ENCODE peak calls at places on chromosomes 12 and 14, in seven cellular contexts. F is lower lobe of right lung, H is right lobe of liver, G is gastrocnemius medialis, Y is psoas muscle, M is A549, C is keratinocyte. O is an unnamed sample. For H3K4me1, the result is how much of the 10 kb centered on the place peaks cover.

GRCh38 chr14:92718659-92719058 is 29.8 kb downstream of the LGMN start:
- DNase-seq in F (no peak), H (no peak), G (no peak), Y (no peak), M (no peak), C (no peak), O (no peak)

GRCh38 chr12:31031951-31032335 is 41.7 kb upstream of the DDX11 start:
- DNase-seq in F (no peak), H (no peak), G (no peak), Y (no peak), M (no peak), C (no peak), O (no peak)

GRCh38 chr12:53601296-53601847 is 24.8 kb downstream of the ATF7 start:
- DNase-seq in F (no peak), H (no peak), G (no peak), Y (no peak), M (no peak), C (no peak), O (no peak)

GRCh38 chr12:55728932-55729591 is at the start of gene CD63:
- DNase-seq in F (peak), H (peak), G (peak), Y (peak), M (peak), C (peak), O (peak)

GRCh38 chr14:63229330-63230059 is 25.3 kb downstream of the RHOJ start:
- DNase-seq in F (no peak), H (no peak), G (no peak), Y (no peak), M (no peak), C (no peak), O (peak)

GRCh38 chr12:68319988-68320623 is 12.1 kb downstream of the MDM1 start:
- DNase-seq in F (no peak), H (no peak), G (no peak), Y (no peak), M (no peak), C (no peak), O (peak)

GRCh38 chr12:41992692-41993215 is 151.9 kb downstream of the GXYLT1 start:
- DNase-seq in F (no peak), H (no peak), G (no peak), Y (no peak), M (no peak), C (no peak), O (no peak)

GRCh38 chr14:34981743-34982420 is 910 bp upstream of the SRP54 start:
- DNase-seq in F (no peak), H (no peak), G (peak), Y (no peak), M (peak), C (no peak), O (no peak)

GRCh38 chr14:59455411-59455810 is 9.8 kb downstream of the GPR135 start:
- DNase-seq in F (no peak), H (no peak), G (no peak), Y (no peak), M (no peak), C (no peak), O (no peak)

GRCh38 chr12:117832459-117833457 is 136.0 kb downstream of the KSR2 start:
- DNase-seq in F (no peak), H (no peak), G (no peak), Y (no peak), M (peak), C (no peak), O (no peak)

GRCh38 chr14:54567224-54567633 is 301 bp downstream of the SAMD4A start:
- DNase-seq in F (no peak), H (peak), G (no peak), Y (no peak), M (peak), C (no peak), O (peak)

GRCh38 chr14:99688210-99688581 is 4.1 kb downstream of the CYP46A1 start:
- DNase-seq in F (no peak), H (no peak), G (no peak), Y (no peak), M (no peak), C (no peak), O (no peak)

GRCh38 chr14:96514694-96515093 is 12.5 kb downstream of the PAPOLA start:
- DNase-seq in F (no peak), H (no peak), G (no peak), Y (no peak), M (no peak), C (no peak), O (no peak)

GRCh38 chr12:114684098-114684869 is at the start of gene TBX3:
- DNase-seq in F (peak), H (peak), G (peak), Y (peak), M (peak), C (peak), O (peak)

GRCh38 chr14:59302313-59302712 is 113.8 kb downstream of the DAAM1 start:
- DNase-seq in F (no peak), H (no peak), G (no peak), Y (no peak), M (no peak), C (no peak), O (no peak)

GRCh38 chr12:81644503-81644902 is 114.6 kb downstream of the PPFIA2 start:
- DNase-seq in F (no peak), H (no peak), G (no peak), Y (no peak), M (peak), C (no peak), O (no peak)

GRCh38 chr14:79028281-79028680 is 858.1 kb downstream of the NRXN3 start:
- DNase-seq in F (no peak), H (no peak), G (no peak), Y (no peak), M (no peak), C (no peak), O (no peak)

GRCh38 chr14:72463291-72463866 is 430.5 kb downstream of the DPF3 start:
- DNase-seq in F (no peak), H (no peak), G (no peak), Y (no peak), M (peak), C (no peak), O (no peak)

GRCh38 chr12:40733871-40734270 is 41.6 kb downstream of the CNTN1 start:
- DNase-seq in F (no peak), H (no peak), G (no peak), Y (no peak), M (no peak), C (no peak), O (no peak)

GRCh38 chr14:92496458-92496857 is 17.1 kb upstream of the RIN3 start:
- DNase-seq in F (no peak), H (no peak), G (no peak), Y (no peak), M (no peak), C (no peak), O (no peak)

GRCh38 chr12:34607520-34608195 is 585.4 kb downstream of the ALG10 start:
- DNase-seq in F (peak), H (peak), G (no peak), Y (no peak), M (no peak), C (no peak), O (no peak)

GRCh38 chr14:106268013-106268727 is 741.8 kb downstream of the TMEM121 start:
- DNase-seq in F (peak), H (no peak), G (no peak), Y (no peak), M (peak), C (no peak), O (no peak)

GRCh38 chr14:100815478-100816285 is 10.2 kb upstream of the MEG3 start:
- DNase-seq in F (no peak), H (no peak), G (no peak), Y (no peak), M (no peak), C (no peak), O (no peak)

GRCh38 chr14:54564799-54565235 is 2.1 kb upstream of the SAMD4A start:
- DNase-seq in F (no peak), H (no peak), G (no peak), Y (no peak), M (peak), C (no peak), O (no peak)

DNA sequence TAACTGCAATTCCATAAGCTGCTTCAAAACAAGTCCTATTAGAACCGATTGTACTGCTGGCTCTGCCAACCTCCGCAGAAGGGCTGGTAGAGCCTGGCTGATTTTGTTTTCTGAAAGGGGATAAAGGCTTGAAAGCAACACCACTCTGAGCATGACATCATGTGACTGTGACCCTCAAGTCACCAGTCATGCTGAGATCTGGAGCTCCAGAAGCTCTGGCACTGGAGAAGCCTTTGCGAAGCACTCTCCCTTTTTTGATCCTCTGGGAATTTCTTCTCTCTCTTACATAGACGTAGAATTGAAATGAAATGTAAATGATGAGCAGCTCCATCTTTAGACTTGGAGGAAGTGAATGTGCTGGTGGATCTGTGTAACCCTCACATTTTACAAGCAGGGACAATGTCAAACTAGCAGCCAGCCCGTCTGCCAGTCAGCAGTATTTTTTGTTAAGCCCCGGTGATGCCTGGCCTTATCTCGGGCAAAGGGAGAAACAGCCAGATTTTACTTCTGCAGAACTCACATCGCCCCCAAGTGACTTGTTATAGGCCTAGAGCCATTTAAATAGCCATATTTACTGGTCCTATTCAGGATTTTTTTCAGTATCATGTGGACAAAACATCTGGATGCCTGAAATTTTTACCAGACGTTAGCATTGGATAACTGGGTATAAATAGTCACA is 112.1 kb upstream of the NPAS3 start:
- DNase-seq in F (no peak), H (no peak), G (no peak), Y (no peak), M (no peak), C (no peak), O (no peak)
- TF ChIP-seq CTCF in F (no peak), H (no peak), G (no peak), Y (no peak), M (no peak), C (no peak), O (peak)

DNA sequence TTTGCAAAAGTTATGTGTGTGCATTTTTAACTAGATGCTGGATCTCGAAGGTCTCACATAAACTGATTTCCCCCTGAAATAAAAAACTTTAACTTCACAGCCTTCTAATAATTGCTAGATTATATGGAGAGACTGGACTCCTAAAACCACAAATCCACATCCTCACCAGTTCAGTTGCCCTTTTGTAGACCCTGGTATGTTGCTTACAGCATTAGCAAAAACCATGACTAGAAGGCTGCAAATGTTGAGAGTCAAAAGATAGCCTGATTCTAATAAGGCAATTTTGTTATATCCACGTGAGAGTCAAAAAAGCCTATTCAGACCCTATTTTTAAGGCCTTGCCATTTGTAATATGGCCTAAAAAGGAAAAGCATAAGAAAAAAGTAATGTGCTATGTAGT is 37.4 kb downstream of the RASSF8 start:
- DNase-seq in F (no peak), H (no peak), G (no peak), Y (no peak), M (no peak), C (no peak), O (no peak)
- H3K4me1 ChIP-seq in F (under half), H (under half), G (half or more), Y (under half), M (under half), C (under half), O (under half)

GRCh38 chr12:5171701-5172100 is 128.0 kb downstream of the KCNA5 start:
- DNase-seq in F (no peak), H (no peak), G (no peak), Y (no peak), M (peak), C (no peak), O (no peak)
- TF ChIP-seq CTCF in F (peak), H (peak), G (peak), Y (peak), M (peak), C (peak), O (peak)

GRCh38 chr12:47752552-47752951 is 6.1 kb downstream of the RAPGEF3 start:
- DNase-seq in F (no peak), H (no peak), G (no peak), Y (no peak), M (no peak), C (peak), O (no peak)
- H3K4me1 ChIP-seq in F (half or more), H (under half), G (under half), Y (under half), M (under half), C (half or more), O (half or more)

DNA sequence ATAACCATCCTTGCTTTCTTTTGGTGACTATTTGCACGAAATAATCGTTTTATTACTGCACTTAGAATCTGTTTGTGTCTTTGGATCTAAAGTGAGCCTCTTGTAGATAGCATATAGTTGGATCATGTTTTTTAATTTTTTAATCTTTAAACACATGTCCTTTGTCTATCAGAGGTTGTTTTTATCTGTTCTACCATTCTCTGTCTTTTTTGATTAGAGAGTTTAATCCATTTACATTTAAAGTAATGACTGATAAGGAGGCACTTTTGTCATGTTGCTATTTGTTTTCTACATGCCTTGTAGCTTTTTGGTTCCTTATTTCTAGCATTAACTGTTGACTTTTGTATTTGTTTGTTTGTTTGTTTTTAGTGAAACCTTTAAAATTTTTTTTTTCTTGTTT is 506.2 kb upstream of the RGS6 start:
- DNase-seq in F (no peak), H (no peak), G (no peak), Y (no peak), M (no peak), C (no peak), O (no peak)
- TF ChIP-seq CTCF in F (no peak), H (no peak), G (no peak), Y (no peak), M (no peak), C (no peak), O (no peak)

DNA sequence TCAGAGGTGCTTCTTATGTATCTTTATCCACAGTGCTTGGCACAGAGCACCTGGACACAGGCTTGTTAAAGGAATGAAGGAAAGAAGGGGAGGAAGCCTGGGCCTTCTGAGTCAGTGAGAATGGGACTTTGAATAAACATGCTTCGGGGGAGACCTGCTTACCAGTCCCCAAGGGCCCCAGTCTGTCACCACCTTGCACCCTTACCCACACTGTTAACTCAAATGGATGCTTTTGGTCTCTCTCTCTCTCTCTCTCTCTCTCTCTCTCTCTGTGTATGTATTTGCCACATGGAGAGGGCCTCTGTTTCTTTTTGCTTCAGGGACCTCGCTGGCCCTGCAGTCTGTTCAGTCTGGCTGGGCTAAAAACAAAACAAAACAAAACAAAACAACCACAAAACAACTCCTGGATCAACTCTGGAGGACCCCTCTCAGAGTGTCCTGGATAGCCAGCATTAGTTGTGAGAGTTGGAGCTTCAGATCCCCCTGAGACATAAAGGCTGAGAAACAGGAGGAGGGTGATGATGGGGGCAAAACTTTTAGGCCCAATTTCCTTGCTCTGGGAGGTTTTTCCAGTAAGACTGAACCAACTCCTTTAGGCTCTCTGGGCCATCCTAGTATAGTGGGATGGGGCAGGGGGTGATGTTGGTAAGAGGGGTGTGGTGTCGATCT is 1.9 kb downstream of the KIF5A start:
- DNase-seq in F (no peak), H (no peak), G (no peak), Y (no peak), M (no peak), C (no peak), O (no peak)
- H3K4me1 ChIP-seq in F (under half), H (under half), G (under half), Y (under half), M (under half), C (under half), O (under half)

DNA sequence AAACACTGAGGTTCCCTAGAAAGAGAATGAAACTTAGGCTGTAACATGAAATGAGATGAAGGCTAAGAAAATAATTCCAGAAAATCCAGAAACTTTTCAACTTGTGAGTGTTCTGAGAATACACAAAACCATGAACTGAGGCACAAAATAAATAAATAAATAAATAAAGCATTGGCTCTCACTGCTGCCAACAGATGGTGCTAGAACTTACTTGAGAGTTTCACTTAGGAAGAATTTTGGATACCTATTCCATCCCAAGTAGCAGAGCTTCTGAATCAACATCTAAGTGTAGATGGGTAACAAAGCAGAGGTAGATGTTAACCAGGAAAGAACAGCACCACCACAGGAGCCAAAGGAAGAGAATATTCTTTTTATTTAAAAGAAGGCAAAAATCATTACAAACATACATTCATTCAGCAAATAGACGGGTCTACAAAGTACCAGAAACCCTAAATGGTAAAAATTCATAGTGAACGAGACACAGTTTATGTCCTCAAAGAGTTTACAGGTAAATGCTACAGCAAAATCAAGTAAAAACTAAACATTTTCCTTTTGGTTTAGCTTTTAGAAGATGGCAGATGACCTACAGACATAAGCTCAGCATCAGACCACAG is 16.7 kb downstream of the EPS8 start:
- DNase-seq in F (no peak), H (no peak), G (no peak), Y (no peak), M (peak), C (no peak), O (no peak)
- TF ChIP-seq CTCF in F (peak), H (peak), G (peak), Y (peak), M (peak), C (peak), O (peak)

GRCh38 chr12:4024701-4025419 is 151.7 kb upstream of the PARP11 start:
- DNase-seq in F (no peak), H (no peak), G (no peak), Y (no peak), M (no peak), C (no peak), O (no peak)
- H3K4me1 ChIP-seq in F (under half), H (under half), G (under half), Y (under half), M (under half), C (under half), O (under half)

DNA sequence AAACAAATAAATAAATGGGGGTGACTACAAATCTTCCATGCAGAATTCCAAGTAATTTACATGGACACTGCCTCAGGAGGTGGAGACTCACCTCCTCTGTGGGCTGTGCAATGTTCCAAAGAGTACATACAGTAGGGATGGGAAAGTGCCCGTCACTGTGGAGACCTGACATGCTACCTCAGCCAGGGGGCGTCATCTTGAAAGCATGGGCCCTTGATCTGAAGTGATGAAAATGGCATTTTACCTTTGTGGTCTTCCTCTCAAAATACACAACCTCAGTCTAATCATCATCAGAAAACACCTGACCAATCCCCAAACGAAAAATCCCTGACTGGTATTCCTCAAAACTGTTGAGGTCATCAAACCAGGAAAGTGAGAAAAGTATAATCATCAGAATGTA is 48.4 kb downstream of the ANAPC7 start:
- DNase-seq in F (no peak), H (no peak), G (peak), Y (no peak), M (peak), C (no peak), O (no peak)
- TF ChIP-seq CTCF in F (peak), H (peak), G (peak), Y (peak), M (peak), C (peak), O (peak)

O was measured in left ventricle myocardium inferior.